ENCODE peak calls at places on chromosomes 5 and 9, in seven cellular contexts. M, W, G, K, E, P and Y are unnamed samples.

GRCh38 chr9:100170085-100170484 is 71.0 kb downstream of the INVS start:
- DNase-seq in M (peak; percentile 30), W (peak; percentile 13), G (no peak), K (no peak), E (no peak), P (peak; percentile 32), Y (no peak)

GRCh38 chr9:17726298-17726697 is 147.4 kb downstream of the SH3GL2 start:
- DNase-seq in M (no peak), W (no peak), G (no peak), K (no peak), E (no peak), P (no peak), Y (no peak)

GRCh38 chr5:23820764-23821471 is 313.5 kb downstream of the PRDM9 start:
- DNase-seq in M (peak; percentile 53), W (peak; percentile 15), G (peak; percentile 7), K (peak; percentile 66), E (no peak), P (peak; percentile 84), Y (no peak)

GRCh38 chr5:52961238-52961637 is 27.9 kb upstream of the ITGA2 start:
- DNase-seq in M (peak; percentile 89), W (peak; percentile 67), G (no peak), K (no peak), E (peak; percentile 63), P (no peak), Y (no peak)

GRCh38 chr9:81625969-81626368 is 63.4 kb downstream of the TLE1 start:
- DNase-seq in M (no peak), W (no peak), G (no peak), K (no peak), E (no peak), P (no peak), Y (no peak)

GRCh38 chr9:114025196-114025753 is 52.8 kb downstream of the AMBP start:
- DNase-seq in M (no peak), W (peak; percentile 59), G (no peak), K (peak; percentile 28), E (peak; percentile 49), P (no peak), Y (no peak)

GRCh38 chr5:141419074-141419880 is 1.6 kb upstream of the PCDHGA11 start:
- DNase-seq in M (no peak), W (no peak), G (no peak), K (no peak), E (no peak), P (no peak), Y (no peak)

GRCh38 chr9:6566409-6567139 is 79.0 kb downstream of the GLDC start:
- DNase-seq in M (peak; percentile 99), W (peak; percentile 99), G (no peak), K (no peak), E (peak; percentile 98), P (peak; percentile 97), Y (no peak)

GRCh38 chr5:17882760-17883488 is 248.7 kb downstream of the TAF11L14 start:
- DNase-seq in M (peak; percentile 80), W (no peak), G (no peak), K (peak; percentile 70), E (peak; percentile 2), P (peak; percentile 81), Y (no peak)

GRCh38 chr5:135223404-135223803 is 175.6 kb downstream of the MACROH2A1 start:
- DNase-seq in M (no peak), W (no peak), G (no peak), K (no peak), E (no peak), P (no peak), Y (no peak)

GRCh38 chr9:78539904-78540303 is 243.0 kb downstream of the PSAT1 start:
- DNase-seq in M (peak; percentile 61), W (peak; percentile 88), G (no peak), K (no peak), E (peak; percentile 85), P (peak; percentile 91), Y (no peak)

GRCh38 chr5:116411101-116411571 is 163.5 kb downstream of the SEMA6A start:
- DNase-seq in M (no peak), W (no peak), G (no peak), K (no peak), E (no peak), P (no peak), Y (no peak)

GRCh38 chr5:100755435-100755834 is 147.6 kb downstream of the ST8SIA4 start:
- DNase-seq in M (no peak), W (no peak), G (no peak), K (no peak), E (no peak), P (no peak), Y (no peak)

GRCh38 chr5:55816342-55816741 is 34.8 kb upstream of the IL31RA start:
- DNase-seq in M (peak; percentile 65), W (peak; percentile 92), G (no peak), K (no peak), E (peak; percentile 90), P (peak; percentile 70), Y (no peak)

GRCh38 chr5:12625667-12626263 is 721.5 kb upstream of the CTNND2 start:
- DNase-seq in M (no peak), W (no peak), G (peak; percentile 15), K (peak; percentile 23), E (no peak), P (no peak), Y (no peak)

GRCh38 chr9:131188986-131189385 is 63.6 kb downstream of the NUP214 start:
- DNase-seq in M (no peak), W (no peak), G (no peak), K (no peak), E (no peak), P (no peak), Y (no peak)

GRCh38 chr5:156584856-156585255 is 257.9 kb downstream of the SGCD start:
- DNase-seq in M (no peak), W (no peak), G (no peak), K (no peak), E (no peak), P (no peak), Y (no peak)

GRCh38 chr5:123035320-123035949 is 1.1 kb downstream of the PPIC start:
- DNase-seq in M (peak; percentile 31), W (peak; percentile 48), G (peak; percentile 27), K (peak; percentile 84), E (peak; percentile 14), P (peak; percentile 66), Y (no peak)

GRCh38 chr5:14724633-14725032 is 60.1 kb downstream of the OTULIN start:
- DNase-seq in M (no peak), W (no peak), G (no peak), K (no peak), E (no peak), P (no peak), Y (no peak)

GRCh38 chr5:73448451-73449136 is at the start of gene FOXD1:
- DNase-seq in M (peak; percentile 94), W (peak; percentile 98), G (peak; percentile 60), K (peak; percentile 91), E (peak; percentile 96), P (peak; percentile 83), Y (no peak)
- TF ChIP-seq EZH2 in M (peak; percentile 61), W (no peak), G (no peak), K (no peak), E (no peak), P (no peak), Y (no peak)

GRCh38 chr9:15346837-15347236 is 39.8 kb upstream of the TTC39B start:
- DNase-seq in M (no peak), W (no peak), G (no peak), K (no peak), E (no peak), P (no peak), Y (no peak)
- H3K4me3 ChIP-seq in M (no peak overlapping the region), W (no peak overlapping the region), G (no peak overlapping the region), K (no peak overlapping the region), E (no peak overlapping the region), P (no peak overlapping the region), Y (no peak overlapping the region)

GRCh38 chr5:3595102-3595961 is at the start of gene IRX1:
- DNase-seq in M (peak; percentile 73), W (peak; percentile 74), G (no peak), K (peak; percentile 81), E (peak; percentile 47), P (no peak), Y (no peak)
- TF ChIP-seq EZH2 in M (no peak), W (peak; percentile 44), G (no peak), K (peak; percentile 83), E (peak; percentile 52), P (no peak), Y (no peak)

DNA sequence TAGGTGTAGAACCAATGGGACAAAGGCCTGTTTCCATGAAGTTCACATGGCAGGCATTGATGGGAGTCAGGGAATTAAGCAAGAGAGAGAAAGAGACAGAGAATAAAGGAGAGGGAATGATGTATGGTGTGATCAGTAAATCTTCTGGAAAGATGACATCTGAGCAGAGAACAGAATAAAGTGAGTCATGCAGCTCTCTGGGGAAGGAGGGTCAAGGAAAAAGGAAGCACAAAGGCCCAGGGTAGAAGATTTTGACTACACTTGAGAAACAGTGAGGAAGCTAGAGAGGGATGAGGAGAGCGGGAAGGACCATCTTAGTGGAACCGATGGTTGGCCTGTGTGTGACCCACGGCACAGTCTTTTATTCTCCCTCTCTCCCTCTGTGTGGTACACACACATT is 425.9 kb downstream of the SPOCK1 start:
- DNase-seq in M (no peak), W (peak; percentile 58), G (no peak), K (no peak), E (peak; percentile 40), P (peak; percentile 29), Y (no peak)
- H3K4me3 ChIP-seq in M (no peak overlapping the region), W (no peak overlapping the region), G (no peak overlapping the region), K (no peak overlapping the region), E (no peak overlapping the region), P (no peak overlapping the region), Y (no peak overlapping the region)

GRCh38 chr9:137744632-137745183 is 125.9 kb downstream of the EHMT1 start:
- DNase-seq in M (no peak), W (no peak), G (no peak), K (no peak), E (no peak), P (no peak), Y (no peak)
- TF ChIP-seq EZH2 in M (no peak), W (no peak), G (no peak), K (no peak), E (no peak), P (no peak), Y (no peak)

GRCh38 chr9:4667681-4668080 is 1.4 kb upstream of the SPATA6L start:
- DNase-seq in M (no peak), W (no peak), G (no peak), K (no peak), E (no peak), P (no peak), Y (no peak)

GRCh38 chr9:4662989-4663792 is 1.1 kb downstream of the PLPP6 start:
- DNase-seq in M (no peak), W (no peak), G (no peak), K (peak; percentile 20), E (no peak), P (peak; percentile 29), Y (no peak)

GRCh38 chr9:4666042-4666699 is at the start of gene SPATA6L:
- DNase-seq in M (peak; percentile 48), W (peak; percentile 63), G (no peak), K (peak; percentile 61), E (peak; percentile 33), P (peak; percentile 44), Y (no peak)

GRCh38 chr9:4663956-4664355 is 1.9 kb downstream of the PLPP6 start:
- DNase-seq in M (no peak), W (no peak), G (no peak), K (no peak), E (no peak), P (no peak), Y (no peak)

DNA sequence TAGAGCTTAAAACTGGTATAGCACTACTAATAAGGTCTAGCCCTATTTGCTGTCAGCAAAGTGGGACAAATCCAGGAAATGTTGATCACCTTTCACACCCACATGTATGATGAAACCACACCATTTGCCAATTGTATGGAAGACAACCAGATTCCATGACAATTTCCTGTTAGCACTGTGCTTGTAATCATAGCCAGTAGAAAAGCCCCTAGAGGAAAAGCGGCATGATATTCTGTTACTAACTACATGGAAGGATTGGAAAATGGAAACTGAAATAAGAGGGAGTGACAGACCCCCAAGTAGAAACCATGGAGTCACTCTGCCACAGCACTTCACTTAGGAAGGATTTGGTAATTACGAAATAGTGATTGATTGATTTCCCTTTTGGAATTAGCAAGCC is 923 bp downstream of the SPATA6L start:
- DNase-seq in M (peak; percentile 40), W (peak; percentile 46), G (no peak), K (no peak), E (peak; percentile 35), P (no peak), Y (no peak)
- H3K4me3 ChIP-seq in M (no peak overlapping the region), W (peak overlapping the region; percentile 59), G (no peak overlapping the region), K (peak overlapping the region; percentile 79), E (no peak overlapping the region), P (peak overlapping the region; percentile 92), Y (no peak overlapping the region)